ENCODE peak calls at places on chromosomes 6 and 20, in ten cellular contexts. Y is kidney, T is GM10248, C is tibial nerve, U is mucosa of descending colon, R is Calu3, Z is OCI-LY7, N is NB4, S is mammary epithelial cell, Q is cardiac muscle cell. O is an unnamed sample.

GRCh38 chr20:38073307-38074010 is 39.9 kb downstream of the RPRD1B start:
- DNase-seq in Y (no peak), T (peak), C (no peak), U (no peak), R (peak), Z (peak), N (peak), S (peak), Q (peak), O (peak)

GRCh38 chr20:48760403-48760889 is 67.4 kb downstream of the PREX1 start:
- DNase-seq in Y (peak), T (peak), C (no peak), U (no peak), R (peak), Z (peak), N (peak), S (peak), Q (no peak), O (peak)

GRCh38 chr6:153957409-153957808 is 81.6 kb upstream of the OPRM1 start:
- DNase-seq in Y (no peak), T (no peak), C (no peak), U (no peak), R (no peak), Z (no peak), N (no peak), S (no peak), Q (no peak), O (no peak)

GRCh38 chr6:157864185-157864761 is 41.2 kb downstream of the SNX9 start:
- DNase-seq in Y (no peak), T (no peak), C (no peak), U (no peak), R (no peak), Z (no peak), N (no peak), S (no peak), Q (no peak), O (no peak)

GRCh38 chr6:53284901-53285300 is 63.8 kb downstream of the ELOVL5 start:
- DNase-seq in Y (no peak), T (no peak), C (no peak), U (no peak), R (no peak), Z (no peak), N (no peak), S (no peak), Q (no peak), O (no peak)

GRCh38 chr6:125793280-125793679 is 2.5 kb downstream of the NCOA7 start:
- DNase-seq in Y (no peak), T (no peak), C (no peak), U (no peak), R (no peak), Z (no peak), N (no peak), S (no peak), Q (no peak), O (no peak)

GRCh38 chr6:14231546-14232280 is 114.1 kb downstream of the CD83 start:
- DNase-seq in Y (no peak), T (no peak), C (no peak), U (no peak), R (no peak), Z (no peak), N (no peak), S (no peak), Q (no peak), O (no peak)

GRCh38 chr6:4268171-4268570 is 132.8 kb upstream of the ECI2 start:
- DNase-seq in Y (no peak), T (no peak), C (no peak), U (no peak), R (no peak), Z (no peak), N (no peak), S (no peak), Q (no peak), O (no peak)

GRCh38 chr20:19027971-19028370 is 184.5 kb upstream of the SLC24A3 start:
- DNase-seq in Y (no peak), T (no peak), C (no peak), U (no peak), R (no peak), Z (no peak), N (no peak), S (no peak), Q (no peak), O (no peak)

GRCh38 chr20:50305636-50306477 is 115.2 kb downstream of the CEBPB start:
- DNase-seq in Y (peak), T (no peak), C (peak), U (peak), R (no peak), Z (no peak), N (no peak), S (no peak), Q (no peak), O (no peak)

GRCh38 chr6:97053643-97054411 is 129.3 kb downstream of the KLHL32 start:
- DNase-seq in Y (no peak), T (no peak), C (no peak), U (no peak), R (no peak), Z (peak), N (no peak), S (no peak), Q (peak), O (no peak)

GRCh38 chr20:6513586-6513985 is 253.9 kb upstream of the BMP2 start:
- DNase-seq in Y (no peak), T (no peak), C (no peak), U (no peak), R (no peak), Z (no peak), N (no peak), S (no peak), Q (no peak), O (no peak)

GRCh38 chr6:96184798-96185197 is 169.0 kb downstream of the FUT9 start:
- DNase-seq in Y (no peak), T (no peak), C (no peak), U (no peak), R (no peak), Z (no peak), N (no peak), S (no peak), Q (no peak), O (no peak)

GRCh38 chr6:142885182-142885867 is 59.7 kb downstream of the HIVEP2 start:
- DNase-seq in Y (no peak), T (peak), C (no peak), U (no peak), R (peak), Z (peak), N (peak), S (peak), Q (peak), O (peak)

GRCh38 chr6:12289655-12290489 is at the start of gene EDN1:
- DNase-seq in Y (peak), T (peak), C (peak), U (peak), R (peak), Z (peak), N (peak), S (peak), Q (peak), O (peak)

GRCh38 chr20:38840053-38840893 is 34.8 kb downstream of the PPP1R16B start:
- DNase-seq in Y (peak), T (no peak), C (no peak), U (no peak), R (no peak), Z (no peak), N (peak), S (no peak), Q (no peak), O (no peak)

GRCh38 chr6:152723398-152723797 is 25.7 kb downstream of the MYCT1 start:
- DNase-seq in Y (no peak), T (no peak), C (no peak), U (no peak), R (no peak), Z (no peak), N (no peak), S (peak), Q (no peak), O (no peak)

GRCh38 chr20:24746351-24746685 is 202.8 kb upstream of the CST7 start:
- DNase-seq in Y (peak), T (no peak), C (no peak), U (peak), R (peak), Z (no peak), N (no peak), S (peak), Q (no peak), O (no peak)

GRCh38 chr20:37651932-37652331 is 41.9 kb upstream of the CTNNBL1 start:
- DNase-seq in Y (no peak), T (peak), C (no peak), U (peak), R (peak), Z (peak), N (peak), S (peak), Q (peak), O (peak)

GRCh38 chr6:98124176-98124575 is 710.2 kb upstream of the POU3F2 start:
- DNase-seq in Y (no peak), T (no peak), C (no peak), U (no peak), R (no peak), Z (no peak), N (no peak), S (peak), Q (no peak), O (no peak)

GRCh38 chr6:19268718-19269117 is 568.5 kb upstream of the ID4 start:
- DNase-seq in Y (no peak), T (no peak), C (no peak), U (no peak), R (no peak), Z (no peak), N (no peak), S (no peak), Q (no peak), O (no peak)

GRCh38 chr6:47780510-47781356 is 1.1 kb upstream of the OPN5 start:
- DNase-seq in Y (no peak), T (peak), C (no peak), U (peak), R (peak), Z (peak), N (peak), S (peak), Q (peak), O (peak)

GRCh38 chr6:163354085-163354484 is 60.4 kb upstream of the QKI start:
- DNase-seq in Y (no peak), T (no peak), C (no peak), U (no peak), R (no peak), Z (no peak), N (peak), S (no peak), Q (no peak), O (no peak)

GRCh38 chr6:46323312-46323965 is 152.7 kb upstream of the ENPP5 start:
- DNase-seq in Y (no peak), T (no peak), C (no peak), U (no peak), R (no peak), Z (no peak), N (no peak), S (peak), Q (no peak), O (no peak)

GRCh38 chr6:3741477-3741871 is 10.0 kb downstream of the PXDC1 start:
- DNase-seq in Y (peak), T (no peak), C (no peak), U (no peak), R (no peak), Z (no peak), N (no peak), S (no peak), Q (no peak), O (no peak)

GRCh38 chr6:39393075-39393474 is 70.6 kb upstream of the KCNK16 start:
- DNase-seq in Y (no peak), T (no peak), C (no peak), U (no peak), R (no peak), Z (no peak), N (no peak), S (no peak), Q (no peak), O (no peak)
- TF ChIP-seq CTCF in Y (no peak), T (no peak), C (no peak), U (no peak), R (no peak), Z (no peak), N (no peak), S (no peak), Q (no peak), O (no peak)

GRCh38 chr6:191487-192312 is 100.6 kb upstream of the DUSP22 start:
- DNase-seq in Y (no peak), T (no peak), C (no peak), U (no peak), R (no peak), Z (no peak), N (no peak), S (no peak), Q (no peak), O (no peak)

GRCh38 chr6:189676-190075 is 102.6 kb upstream of the DUSP22 start:
- DNase-seq in Y (no peak), T (no peak), C (no peak), U (no peak), R (no peak), Z (no peak), N (no peak), S (no peak), Q (no peak), O (no peak)

GRCh38 chr6:188821-189655 is 103.2 kb upstream of the DUSP22 start:
- DNase-seq in Y (peak), T (peak), C (peak), U (peak), R (peak), Z (peak), N (peak), S (peak), Q (peak), O (peak)

GRCh38 chr6:192313-192664 is 100.0 kb upstream of the DUSP22 start:
- DNase-seq in Y (no peak), T (no peak), C (no peak), U (no peak), R (no peak), Z (no peak), N (no peak), S (no peak), Q (no peak), O (no peak)

DNA sequence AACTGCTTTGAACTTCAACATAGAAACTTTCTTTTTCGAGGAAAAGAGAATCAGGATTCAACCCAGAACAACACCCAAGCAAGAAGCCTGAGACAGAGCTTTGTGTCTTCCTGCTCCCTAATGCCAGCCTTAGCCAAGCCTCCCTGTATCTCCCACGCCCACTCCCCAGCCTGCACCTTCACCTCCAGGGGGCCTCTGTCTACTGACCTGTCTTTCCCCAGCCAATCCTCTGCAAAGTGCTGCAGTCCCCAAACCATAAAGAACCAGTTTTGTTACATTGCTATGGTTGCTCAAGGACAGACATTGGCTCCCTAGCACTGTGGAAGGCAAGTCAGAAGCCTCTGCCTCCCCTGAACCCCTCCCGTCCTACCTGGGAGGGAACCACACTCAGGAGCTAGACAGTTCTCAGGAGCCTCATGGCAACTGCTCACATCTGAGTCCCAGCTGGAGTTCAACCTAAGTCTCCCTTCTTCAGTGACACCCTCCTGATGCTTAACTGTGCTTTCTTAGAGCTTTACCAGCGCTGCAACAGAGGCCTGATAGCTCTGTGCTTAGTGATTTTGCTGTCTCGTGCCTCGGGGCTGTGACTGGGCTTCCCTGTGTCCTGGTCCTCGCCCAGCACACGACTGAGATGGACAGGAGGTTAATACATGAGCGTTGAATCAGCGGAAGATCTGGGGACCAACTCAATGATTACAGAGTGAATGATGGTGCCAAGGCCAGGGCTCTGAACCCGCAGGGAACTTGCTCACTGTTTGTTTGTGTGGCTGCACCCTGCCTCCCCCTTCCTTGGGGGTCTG is 101.5 kb upstream of the DUSP22 start:
- DNase-seq in Y (no peak), T (no peak), C (no peak), U (no peak), R (no peak), Z (peak), N (peak), S (no peak), Q (peak), O (no peak)
- TF ChIP-seq CTCF in Y (no peak), T (peak), C (no peak), U (no peak), R (no peak), Z (peak), N (peak), S (no peak), Q (no peak), O (peak)

GRCh38 chr6:6577736-6578135 is 10.8 kb upstream of the LY86 start:
- DNase-seq in Y (no peak), T (no peak), C (no peak), U (no peak), R (no peak), Z (no peak), N (peak), S (no peak), Q (no peak), O (no peak)
- TF ChIP-seq CTCF in Y (no peak), T (no peak), C (no peak), U (no peak), R (no peak), Z (no peak), N (no peak), S (peak), Q (no peak), O (no peak)

GRCh38 chr6:11123978-11124377 is 12.5 kb upstream of the ERVFRD-1 start:
- DNase-seq in Y (no peak), T (no peak), C (no peak), U (no peak), R (no peak), Z (no peak), N (no peak), S (no peak), Q (no peak), O (no peak)
- TF ChIP-seq CTCF in Y (no peak), T (no peak), C (no peak), U (no peak), R (no peak), Z (no peak), N (no peak), S (peak), Q (peak), O (no peak)

GRCh38 chr20:57400262-57400701 is 9.1 kb downstream of the RBM38 start:
- DNase-seq in Y (peak), T (peak), C (no peak), U (peak), R (no peak), Z (no peak), N (peak), S (no peak), Q (no peak), O (peak)

GRCh38 chr20:57399587-57400261 is 8.5 kb downstream of the RBM38 start:
- DNase-seq in Y (peak), T (peak), C (no peak), U (peak), R (no peak), Z (peak), N (no peak), S (no peak), Q (no peak), O (peak)

GRCh38 chr20:57401565-57401918 is 10.3 kb downstream of the RBM38 start:
- DNase-seq in Y (no peak), T (no peak), C (no peak), U (peak), R (no peak), Z (no peak), N (no peak), S (no peak), Q (no peak), O (no peak)

GRCh38 chr20:57402206-57403125 is 11.3 kb downstream of the RBM38 start:
- DNase-seq in Y (peak), T (no peak), C (no peak), U (peak), R (no peak), Z (no peak), N (no peak), S (no peak), Q (no peak), O (no peak)

GRCh38 chr20:57400821-57401564 is 9.8 kb downstream of the RBM38 start:
- DNase-seq in Y (peak), T (peak), C (no peak), U (peak), R (no peak), Z (peak), N (peak), S (no peak), Q (no peak), O (peak)
- TF ChIP-seq CTCF in Y (no peak), T (no peak), C (no peak), U (no peak), R (no peak), Z (no peak), N (no peak), S (no peak), Q (no peak), O (no peak)